ENCODE peak calls at places on chromosomes 4 and X, in six cellular contexts. One of them, this sample, is unnamed.
A peak's percentile ranks its signal among the peaks of the same experiment; 100 is the strongest.

GRCh38 chrX:56803849-56804681 is 75.0 kb downstream of the NBDY start:
- DNase-seq in endothelial cell of umbilical vein: no peak
- DNase-seq in IMR-90: no peak
- DNase-seq in A549: no peak
- DNase-seq in AG04450: no peak
- DNase-seq in K562: no peak
- DNase-seq in this sample: no peak

GRCh38 chr4:3660086-3660927 is 105.9 kb upstream of the ADRA2C start:
- DNase-seq in endothelial cell of umbilical vein: no peak
- DNase-seq in IMR-90: peak; percentile 5
- DNase-seq in A549: no peak
- DNase-seq in AG04450: no peak
- DNase-seq in K562: no peak
- DNase-seq in this sample: no peak

GRCh38 chrX:47634871-47635575 is 5.3 kb upstream of the CFP start:
- DNase-seq in endothelial cell of umbilical vein: no peak
- DNase-seq in IMR-90: no peak
- DNase-seq in A549: no peak
- DNase-seq in AG04450: no peak
- DNase-seq in K562: no peak
- DNase-seq in this sample: no peak

GRCh38 chr4:93947318-93947717 is 118.8 kb downstream of the ATOH1 start:
- DNase-seq in endothelial cell of umbilical vein: no peak
- DNase-seq in IMR-90: no peak
- DNase-seq in A549: no peak
- DNase-seq in AG04450: no peak
- DNase-seq in K562: no peak
- DNase-seq in this sample: no peak

GRCh38 chrX:30613736-30614135 is 36.2 kb upstream of the TASL start:
- DNase-seq in endothelial cell of umbilical vein: no peak
- DNase-seq in IMR-90: no peak
- DNase-seq in A549: no peak
- DNase-seq in AG04450: no peak
- DNase-seq in K562: no peak
- DNase-seq in this sample: no peak

GRCh38 chrX:44874481-44875184 is 1.6 kb downstream of the KDM6A start:
- DNase-seq in endothelial cell of umbilical vein: peak; percentile 57
- DNase-seq in IMR-90: peak; percentile 49
- DNase-seq in A549: peak; percentile 68
- DNase-seq in AG04450: no peak
- DNase-seq in K562: peak; percentile 31
- DNase-seq in this sample: no peak

GRCh38 chr4:55509272-55509671 is 37.4 kb downstream of the CLOCK start:
- DNase-seq in endothelial cell of umbilical vein: no peak
- DNase-seq in IMR-90: peak; percentile 27
- DNase-seq in A549: no peak
- DNase-seq in AG04450: no peak
- DNase-seq in K562: no peak
- DNase-seq in this sample: no peak

GRCh38 chrX:63686878-63687714 is 97.9 kb downstream of the ARHGEF9 start:
- DNase-seq in endothelial cell of umbilical vein: peak; percentile 38
- DNase-seq in IMR-90: peak; percentile 45
- DNase-seq in A549: peak; percentile 11
- DNase-seq in AG04450: peak; percentile 4
- DNase-seq in K562: peak; percentile 26
- DNase-seq in this sample: peak; percentile 39

GRCh38 chr4:155610143-155610542 is 56.5 kb upstream of the GUCY1A1 start:
- DNase-seq in endothelial cell of umbilical vein: no peak
- DNase-seq in IMR-90: no peak
- DNase-seq in A549: no peak
- DNase-seq in AG04450: no peak
- DNase-seq in K562: no peak
- DNase-seq in this sample: no peak

GRCh38 chr4:186906722-186907121 is 183.1 kb upstream of the FAT1 start:
- DNase-seq in endothelial cell of umbilical vein: no peak
- DNase-seq in IMR-90: no peak
- DNase-seq in A549: no peak
- DNase-seq in AG04450: no peak
- DNase-seq in K562: no peak
- DNase-seq in this sample: no peak

GRCh38 chr4:176340871-176341685 is 21.3 kb downstream of the SPCS3 start:
- DNase-seq in endothelial cell of umbilical vein: peak; percentile 69
- DNase-seq in IMR-90: peak; percentile 66
- DNase-seq in A549: no peak
- DNase-seq in AG04450: no peak
- DNase-seq in K562: peak; percentile 28
- DNase-seq in this sample: peak; percentile 22

GRCh38 chr4:189136462-189136861 is 804.2 kb upstream of the FRG1 start:
- DNase-seq in endothelial cell of umbilical vein: no peak
- DNase-seq in IMR-90: no peak
- DNase-seq in A549: no peak
- DNase-seq in AG04450: no peak
- DNase-seq in K562: no peak
- DNase-seq in this sample: no peak

GRCh38 chr4:139629761-139630160 is 35.9 kb upstream of the MGST2 start:
- DNase-seq in endothelial cell of umbilical vein: no peak
- DNase-seq in IMR-90: no peak
- DNase-seq in A549: no peak
- DNase-seq in AG04450: no peak
- DNase-seq in K562: no peak
- DNase-seq in this sample: no peak

GRCh38 chr4:98232202-98232601 is 29.0 kb upstream of the RAP1GDS1 start:
- DNase-seq in endothelial cell of umbilical vein: peak; percentile 4
- DNase-seq in IMR-90: peak; percentile 30
- DNase-seq in A549: no peak
- DNase-seq in AG04450: no peak
- DNase-seq in K562: no peak
- DNase-seq in this sample: no peak

GRCh38 chr4:183384516-183384915 is 59.9 kb upstream of the CDKN2AIP start:
- DNase-seq in endothelial cell of umbilical vein: no peak
- DNase-seq in IMR-90: no peak
- DNase-seq in A549: no peak
- DNase-seq in AG04450: no peak
- DNase-seq in K562: no peak
- DNase-seq in this sample: no peak

GRCh38 chr4:4697584-4697983 is 155.7 kb upstream of the STX18 start:
- DNase-seq in endothelial cell of umbilical vein: no peak
- DNase-seq in IMR-90: no peak
- DNase-seq in A549: no peak
- DNase-seq in AG04450: no peak
- DNase-seq in K562: no peak
- DNase-seq in this sample: no peak

GRCh38 chr4:77636902-77637301 is 31.3 kb downstream of the CXCL13 start:
- DNase-seq in endothelial cell of umbilical vein: peak; percentile 97
- DNase-seq in IMR-90: peak; percentile 79
- DNase-seq in A549: peak; percentile 28
- DNase-seq in AG04450: peak; percentile 16
- DNase-seq in K562: no peak
- DNase-seq in this sample: peak; percentile 93

GRCh38 chrX:106481341-106481740 is 130.4 kb upstream of the RADX start:
- DNase-seq in endothelial cell of umbilical vein: peak; percentile 36
- DNase-seq in IMR-90: peak; percentile 41
- DNase-seq in A549: peak; percentile 3
- DNase-seq in AG04450: peak; percentile 1
- DNase-seq in K562: peak; percentile 37
- DNase-seq in this sample: peak; percentile 59

GRCh38 chr4:153684182-153685073 is at the start of gene TLR2:
- DNase-seq in endothelial cell of umbilical vein: peak; percentile 17
- DNase-seq in IMR-90: no peak
- DNase-seq in A549: peak; percentile 17
- DNase-seq in AG04450: no peak
- DNase-seq in K562: peak; percentile 13
- DNase-seq in this sample: no peak

GRCh38 chr4:97153042-97153441 is 990.2 kb downstream of the STPG2 start:
- DNase-seq in endothelial cell of umbilical vein: peak; percentile 36
- DNase-seq in IMR-90: no peak
- DNase-seq in A549: no peak
- DNase-seq in AG04450: no peak
- DNase-seq in K562: no peak
- DNase-seq in this sample: peak; percentile 9

GRCh38 chrX:139158256-139158655 is 372.3 kb upstream of the F9 start:
- DNase-seq in endothelial cell of umbilical vein: no peak
- DNase-seq in IMR-90: no peak
- DNase-seq in A549: no peak
- DNase-seq in AG04450: no peak
- DNase-seq in K562: no peak
- DNase-seq in this sample: no peak

GRCh38 chrX:1462596-1463251 is 10.0 kb upstream of the ASMTL start:
- DNase-seq in endothelial cell of umbilical vein: peak; percentile 85
- DNase-seq in IMR-90: peak; percentile 64
- DNase-seq in A549: no peak
- DNase-seq in AG04450: no peak
- DNase-seq in K562: no peak
- DNase-seq in this sample: peak; percentile 66

GRCh38 chrX:17413228-17413627 is 38.2 kb downstream of the NHS start:
- DNase-seq in endothelial cell of umbilical vein: no peak
- DNase-seq in IMR-90: peak; percentile 88
- DNase-seq in A549: no peak
- DNase-seq in AG04450: peak; percentile 54
- DNase-seq in K562: no peak
- DNase-seq in this sample: no peak

GRCh38 chrX:40845331-40845911 is 110.1 kb upstream of the MED14 start:
- DNase-seq in endothelial cell of umbilical vein: peak; percentile 30
- DNase-seq in IMR-90: peak; percentile 95
- DNase-seq in A549: no peak
- DNase-seq in AG04450: peak; percentile 85
- DNase-seq in K562: no peak
- DNase-seq in this sample: peak; percentile 90

GRCh38 chr4:82988323-82988832 is 22.2 kb downstream of the LIN54 start:
- DNase-seq in endothelial cell of umbilical vein: no peak
- DNase-seq in IMR-90: peak; percentile 95
- DNase-seq in A549: no peak
- DNase-seq in AG04450: peak; percentile 76
- DNase-seq in K562: no peak
- DNase-seq in this sample: peak; percentile 16

GRCh38 chr4:142600952-142601351 is 245.1 kb downstream of the INPP4B start:
- DNase-seq in endothelial cell of umbilical vein: no peak
- DNase-seq in IMR-90: no peak
- DNase-seq in A549: no peak
- DNase-seq in AG04450: no peak
- DNase-seq in K562: no peak
- DNase-seq in this sample: no peak

GRCh38 chr4:41935652-41936021 is 408 bp downstream of the TMEM33 start:
- DNase-seq in endothelial cell of umbilical vein: no peak
- DNase-seq in IMR-90: peak; percentile 10
- DNase-seq in A549: peak; percentile 8
- DNase-seq in AG04450: no peak
- DNase-seq in K562: peak; percentile 32
- DNase-seq in this sample: no peak

GRCh38 chrX:102126863-102127262 is 1.4 kb downstream of the TCEAL2 start:
- DNase-seq in endothelial cell of umbilical vein: no peak
- DNase-seq in IMR-90: no peak
- DNase-seq in A549: no peak
- DNase-seq in AG04450: no peak
- DNase-seq in K562: no peak
- DNase-seq in this sample: no peak

GRCh38 chr4:2462218-2462991 is 6.5 kb upstream of the RNF4 start:
- DNase-seq in endothelial cell of umbilical vein: peak; percentile 75
- DNase-seq in IMR-90: peak; percentile 76
- DNase-seq in A549: peak; percentile 62
- DNase-seq in AG04450: peak; percentile 27
- DNase-seq in K562: peak; percentile 78
- DNase-seq in this sample: peak; percentile 33

GRCh38 chr4:30264465-30264864 is 455.7 kb upstream of the PCDH7 start:
- DNase-seq in endothelial cell of umbilical vein: no peak
- DNase-seq in IMR-90: no peak
- DNase-seq in A549: no peak
- DNase-seq in AG04450: no peak
- DNase-seq in K562: no peak
- DNase-seq in this sample: no peak

GRCh38 chr4:114015444-114015899 is 36.0 kb upstream of the ARSJ start:
- DNase-seq in endothelial cell of umbilical vein: peak; percentile 99
- DNase-seq in IMR-90: peak; percentile 99
- DNase-seq in A549: peak; percentile 40
- DNase-seq in AG04450: peak; percentile 95
- DNase-seq in K562: no peak
- DNase-seq in this sample: peak; percentile 96

GRCh38 chr4:147760695-147761094 is 28.8 kb downstream of the ARHGAP10 start:
- DNase-seq in endothelial cell of umbilical vein: no peak
- DNase-seq in IMR-90: no peak
- DNase-seq in A549: no peak
- DNase-seq in AG04450: no peak
- DNase-seq in K562: no peak
- DNase-seq in this sample: no peak

GRCh38 chr4:83328486-83328885 is 6.2 kb downstream of the HPSE start:
- DNase-seq in endothelial cell of umbilical vein: peak; percentile 15
- DNase-seq in IMR-90: no peak
- DNase-seq in A549: no peak
- DNase-seq in AG04450: no peak
- DNase-seq in K562: peak; percentile 21
- DNase-seq in this sample: no peak

GRCh38 chr4:162535121-162535520 is 371.3 kb upstream of the FSTL5 start:
- DNase-seq in endothelial cell of umbilical vein: no peak
- DNase-seq in IMR-90: no peak
- DNase-seq in A549: no peak
- DNase-seq in AG04450: no peak
- DNase-seq in K562: no peak
- DNase-seq in this sample: no peak
- TF ChIP-seq CTCF in endothelial cell of umbilical vein: no peak
- TF ChIP-seq CTCF in IMR-90: no peak
- TF ChIP-seq CTCF in A549: no peak
- TF ChIP-seq CTCF in AG04450: no peak
- TF ChIP-seq CTCF in K562: no peak
- TF ChIP-seq CTCF in this sample: no peak

GRCh38 chr4:997375-998071 is 4.3 kb upstream of the SLC26A1 start:
- DNase-seq in endothelial cell of umbilical vein: no peak
- DNase-seq in IMR-90: no peak
- DNase-seq in A549: no peak
- DNase-seq in AG04450: no peak
- DNase-seq in K562: peak; percentile 88
- DNase-seq in this sample: no peak
- H3K4me3 ChIP-seq in endothelial cell of umbilical vein: no peak overlapping the region
- H3K4me3 ChIP-seq in IMR-90: peak overlapping the region; percentile 46
- H3K4me3 ChIP-seq in A549: peak overlapping the region; percentile 41
- H3K4me3 ChIP-seq in AG04450: no peak overlapping the region
- H3K4me3 ChIP-seq in K562: peak overlapping the region; percentile 47
- H3K4me3 ChIP-seq in this sample: no peak overlapping the region

GRCh38 chrX:68697036-68697435 is 49.6 kb downstream of the STARD8 start:
- DNase-seq in endothelial cell of umbilical vein: peak; percentile 44
- DNase-seq in IMR-90: no peak
- DNase-seq in A549: no peak
- DNase-seq in AG04450: no peak
- DNase-seq in K562: no peak
- DNase-seq in this sample: no peak
- H3K27ac ChIP-seq in endothelial cell of umbilical vein: peak overlapping the region; percentile 61
- H3K27ac ChIP-seq in IMR-90: no peak overlapping the region
- H3K27ac ChIP-seq in A549: no peak overlapping the region
- H3K27ac ChIP-seq in AG04450: no peak overlapping the region
- H3K27ac ChIP-seq in K562: peak overlapping the region; percentile 70
- H3K27ac ChIP-seq in this sample: no peak overlapping the region

GRCh38 chr4:38921151-38921550 is 53.5 kb downstream of the FAM114A1 start:
- DNase-seq in endothelial cell of umbilical vein: no peak
- DNase-seq in IMR-90: no peak
- DNase-seq in A549: no peak
- DNase-seq in AG04450: no peak
- DNase-seq in K562: no peak
- DNase-seq in this sample: no peak
- TF ChIP-seq CTCF in endothelial cell of umbilical vein: no peak
- TF ChIP-seq CTCF in IMR-90: no peak
- TF ChIP-seq CTCF in A549: no peak
- TF ChIP-seq CTCF in AG04450: no peak
- TF ChIP-seq CTCF in K562: no peak
- TF ChIP-seq CTCF in this sample: no peak